ENCODE peak calls at places on chromosomes 12 and 14, in ten cellular contexts. One of them, this sample, is unnamed.
A peak's percentile ranks its signal among the peaks of the same experiment; 100 is the strongest.

GRCh38 chr14:77023001-77023996 is 5.2 kb downstream of the IRF2BPL start:
- DNase-seq in non-pigmented ciliary epithelial cell: no peak
- DNase-seq in NCI-H1436: peak; percentile 30
- DNase-seq in activated T-helper 1 cell treated with anti-CD3 and anti-CD28 coated beads, Interleukin-2, amount 50 U/mL, for 16 hours: no peak
- DNase-seq in GM06990: no peak
- DNase-seq in LHCN-M2: no peak
- DNase-seq in kidney glomerular epithelial cell: no peak
- DNase-seq in iPS DF 19.7: no peak
- DNase-seq in ELF-1: peak; percentile 77
- DNase-seq in stimulated activated CD4-positive, alpha-beta T cell treated with anti-CD3 and anti-CD28 coated beads, Interleukin-15, amount 100 ng/mL, for 24 hours: peak; percentile 78
- DNase-seq in this sample: peak; percentile 63

GRCh38 chr12:5432011-5432400 is at the start of gene NTF3:
- DNase-seq in non-pigmented ciliary epithelial cell: no peak
- DNase-seq in NCI-H1436: no peak
- DNase-seq in activated T-helper 1 cell treated with anti-CD3 and anti-CD28 coated beads, Interleukin-2, amount 50 U/mL, for 16 hours: no peak
- DNase-seq in GM06990: no peak
- DNase-seq in LHCN-M2: peak; percentile 37
- DNase-seq in kidney glomerular epithelial cell: no peak
- DNase-seq in iPS DF 19.7: no peak
- DNase-seq in ELF-1: peak; percentile 64
- DNase-seq in stimulated activated CD4-positive, alpha-beta T cell treated with anti-CD3 and anti-CD28 coated beads, Interleukin-15, amount 100 ng/mL, for 24 hours: peak; percentile 5
- DNase-seq in this sample: no peak

GRCh38 chr14:57254884-57255283 is 13.8 kb downstream of the EXOC5 start:
- DNase-seq in non-pigmented ciliary epithelial cell: no peak
- DNase-seq in NCI-H1436: no peak
- DNase-seq in activated T-helper 1 cell treated with anti-CD3 and anti-CD28 coated beads, Interleukin-2, amount 50 U/mL, for 16 hours: no peak
- DNase-seq in GM06990: no peak
- DNase-seq in LHCN-M2: no peak
- DNase-seq in kidney glomerular epithelial cell: no peak
- DNase-seq in iPS DF 19.7: no peak
- DNase-seq in ELF-1: no peak
- DNase-seq in stimulated activated CD4-positive, alpha-beta T cell treated with anti-CD3 and anti-CD28 coated beads, Interleukin-15, amount 100 ng/mL, for 24 hours: no peak
- DNase-seq in this sample: no peak

GRCh38 chr14:59254146-59254910 is 65.9 kb downstream of the DAAM1 start:
- DNase-seq in non-pigmented ciliary epithelial cell: peak; percentile 70
- DNase-seq in NCI-H1436: no peak
- DNase-seq in activated T-helper 1 cell treated with anti-CD3 and anti-CD28 coated beads, Interleukin-2, amount 50 U/mL, for 16 hours: no peak
- DNase-seq in GM06990: no peak
- DNase-seq in LHCN-M2: peak; percentile 91
- DNase-seq in kidney glomerular epithelial cell: no peak
- DNase-seq in iPS DF 19.7: no peak
- DNase-seq in ELF-1: no peak
- DNase-seq in stimulated activated CD4-positive, alpha-beta T cell treated with anti-CD3 and anti-CD28 coated beads, Interleukin-15, amount 100 ng/mL, for 24 hours: no peak
- DNase-seq in this sample: peak; percentile 62

GRCh38 chr12:131963381-131963780 is 13.6 kb downstream of the EP400 start:
- DNase-seq in non-pigmented ciliary epithelial cell: no peak
- DNase-seq in NCI-H1436: no peak
- DNase-seq in activated T-helper 1 cell treated with anti-CD3 and anti-CD28 coated beads, Interleukin-2, amount 50 U/mL, for 16 hours: no peak
- DNase-seq in GM06990: no peak
- DNase-seq in LHCN-M2: no peak
- DNase-seq in kidney glomerular epithelial cell: no peak
- DNase-seq in iPS DF 19.7: no peak
- DNase-seq in ELF-1: no peak
- DNase-seq in stimulated activated CD4-positive, alpha-beta T cell treated with anti-CD3 and anti-CD28 coated beads, Interleukin-15, amount 100 ng/mL, for 24 hours: no peak
- DNase-seq in this sample: no peak

GRCh38 chr12:115325858-115326257 is 641.9 kb upstream of the TBX3 start:
- DNase-seq in non-pigmented ciliary epithelial cell: no peak
- DNase-seq in NCI-H1436: no peak
- DNase-seq in activated T-helper 1 cell treated with anti-CD3 and anti-CD28 coated beads, Interleukin-2, amount 50 U/mL, for 16 hours: no peak
- DNase-seq in GM06990: no peak
- DNase-seq in LHCN-M2: no peak
- DNase-seq in kidney glomerular epithelial cell: no peak
- DNase-seq in iPS DF 19.7: no peak
- DNase-seq in ELF-1: no peak
- DNase-seq in stimulated activated CD4-positive, alpha-beta T cell treated with anti-CD3 and anti-CD28 coated beads, Interleukin-15, amount 100 ng/mL, for 24 hours: no peak
- DNase-seq in this sample: no peak

GRCh38 chr12:71268598-71268997 is 110.8 kb upstream of the TSPAN8 start:
- DNase-seq in non-pigmented ciliary epithelial cell: no peak
- DNase-seq in NCI-H1436: no peak
- DNase-seq in activated T-helper 1 cell treated with anti-CD3 and anti-CD28 coated beads, Interleukin-2, amount 50 U/mL, for 16 hours: no peak
- DNase-seq in GM06990: no peak
- DNase-seq in LHCN-M2: no peak
- DNase-seq in kidney glomerular epithelial cell: no peak
- DNase-seq in iPS DF 19.7: no peak
- DNase-seq in ELF-1: no peak
- DNase-seq in stimulated activated CD4-positive, alpha-beta T cell treated with anti-CD3 and anti-CD28 coated beads, Interleukin-15, amount 100 ng/mL, for 24 hours: no peak
- DNase-seq in this sample: no peak

GRCh38 chr12:22321018-22321605 is 13.4 kb downstream of the ST8SIA1 start:
- DNase-seq in non-pigmented ciliary epithelial cell: no peak
- DNase-seq in NCI-H1436: no peak
- DNase-seq in activated T-helper 1 cell treated with anti-CD3 and anti-CD28 coated beads, Interleukin-2, amount 50 U/mL, for 16 hours: no peak
- DNase-seq in GM06990: no peak
- DNase-seq in LHCN-M2: no peak
- DNase-seq in kidney glomerular epithelial cell: no peak
- DNase-seq in iPS DF 19.7: no peak
- DNase-seq in ELF-1: peak; percentile 27
- DNase-seq in stimulated activated CD4-positive, alpha-beta T cell treated with anti-CD3 and anti-CD28 coated beads, Interleukin-15, amount 100 ng/mL, for 24 hours: no peak
- DNase-seq in this sample: no peak

GRCh38 chr14:53613404-53614253 is 343.0 kb downstream of the BMP4 start:
- DNase-seq in non-pigmented ciliary epithelial cell: peak; percentile 53
- DNase-seq in NCI-H1436: no peak
- DNase-seq in activated T-helper 1 cell treated with anti-CD3 and anti-CD28 coated beads, Interleukin-2, amount 50 U/mL, for 16 hours: no peak
- DNase-seq in GM06990: peak; percentile 91
- DNase-seq in LHCN-M2: peak; percentile 90
- DNase-seq in kidney glomerular epithelial cell: peak; percentile 90
- DNase-seq in iPS DF 19.7: no peak
- DNase-seq in ELF-1: peak; percentile 23
- DNase-seq in stimulated activated CD4-positive, alpha-beta T cell treated with anti-CD3 and anti-CD28 coated beads, Interleukin-15, amount 100 ng/mL, for 24 hours: no peak
- DNase-seq in this sample: peak; percentile 13

GRCh38 chr14:29016050-29016900 is 249.7 kb downstream of the FOXG1 start:
- DNase-seq in non-pigmented ciliary epithelial cell: no peak
- DNase-seq in NCI-H1436: peak; percentile 53
- DNase-seq in activated T-helper 1 cell treated with anti-CD3 and anti-CD28 coated beads, Interleukin-2, amount 50 U/mL, for 16 hours: no peak
- DNase-seq in GM06990: peak; percentile 16
- DNase-seq in LHCN-M2: peak; percentile 34
- DNase-seq in kidney glomerular epithelial cell: peak; percentile 7
- DNase-seq in iPS DF 19.7: peak; percentile 42
- DNase-seq in ELF-1: peak; percentile 79
- DNase-seq in stimulated activated CD4-positive, alpha-beta T cell treated with anti-CD3 and anti-CD28 coated beads, Interleukin-15, amount 100 ng/mL, for 24 hours: peak; percentile 8
- DNase-seq in this sample: no peak

GRCh38 chr14:52987514-52987913 is 36.7 kb upstream of the FERMT2 start:
- DNase-seq in non-pigmented ciliary epithelial cell: no peak
- DNase-seq in NCI-H1436: no peak
- DNase-seq in activated T-helper 1 cell treated with anti-CD3 and anti-CD28 coated beads, Interleukin-2, amount 50 U/mL, for 16 hours: no peak
- DNase-seq in GM06990: no peak
- DNase-seq in LHCN-M2: no peak
- DNase-seq in kidney glomerular epithelial cell: no peak
- DNase-seq in iPS DF 19.7: no peak
- DNase-seq in ELF-1: no peak
- DNase-seq in stimulated activated CD4-positive, alpha-beta T cell treated with anti-CD3 and anti-CD28 coated beads, Interleukin-15, amount 100 ng/mL, for 24 hours: no peak
- DNase-seq in this sample: no peak

GRCh38 chr12:130070017-130070653 is 92.1 kb upstream of the FZD10 start:
- DNase-seq in non-pigmented ciliary epithelial cell: no peak
- DNase-seq in NCI-H1436: no peak
- DNase-seq in activated T-helper 1 cell treated with anti-CD3 and anti-CD28 coated beads, Interleukin-2, amount 50 U/mL, for 16 hours: no peak
- DNase-seq in GM06990: no peak
- DNase-seq in LHCN-M2: no peak
- DNase-seq in kidney glomerular epithelial cell: no peak
- DNase-seq in iPS DF 19.7: no peak
- DNase-seq in ELF-1: no peak
- DNase-seq in stimulated activated CD4-positive, alpha-beta T cell treated with anti-CD3 and anti-CD28 coated beads, Interleukin-15, amount 100 ng/mL, for 24 hours: no peak
- DNase-seq in this sample: no peak

GRCh38 chr12:106032141-106032925 is 106.4 kb downstream of the NUAK1 start:
- DNase-seq in non-pigmented ciliary epithelial cell: no peak
- DNase-seq in NCI-H1436: no peak
- DNase-seq in activated T-helper 1 cell treated with anti-CD3 and anti-CD28 coated beads, Interleukin-2, amount 50 U/mL, for 16 hours: no peak
- DNase-seq in GM06990: no peak
- DNase-seq in LHCN-M2: no peak
- DNase-seq in kidney glomerular epithelial cell: no peak
- DNase-seq in iPS DF 19.7: no peak
- DNase-seq in ELF-1: peak; percentile 26
- DNase-seq in stimulated activated CD4-positive, alpha-beta T cell treated with anti-CD3 and anti-CD28 coated beads, Interleukin-15, amount 100 ng/mL, for 24 hours: no peak
- DNase-seq in this sample: no peak

GRCh38 chr12:6867407-6868210 is at the start of gene TPI1:
- DNase-seq in non-pigmented ciliary epithelial cell: no peak
- DNase-seq in NCI-H1436: peak; percentile 81
- DNase-seq in activated T-helper 1 cell treated with anti-CD3 and anti-CD28 coated beads, Interleukin-2, amount 50 U/mL, for 16 hours: peak; percentile 55
- DNase-seq in GM06990: peak; percentile 86
- DNase-seq in LHCN-M2: peak; percentile 77
- DNase-seq in kidney glomerular epithelial cell: peak; percentile 48
- DNase-seq in iPS DF 19.7: no peak
- DNase-seq in ELF-1: peak; percentile 82
- DNase-seq in stimulated activated CD4-positive, alpha-beta T cell treated with anti-CD3 and anti-CD28 coated beads, Interleukin-15, amount 100 ng/mL, for 24 hours: peak; percentile 86
- DNase-seq in this sample: peak; percentile 90

GRCh38 chr12:53806689-53807088 is 54.9 kb upstream of the CISTR start:
- DNase-seq in non-pigmented ciliary epithelial cell: peak; percentile 35
- DNase-seq in NCI-H1436: no peak
- DNase-seq in activated T-helper 1 cell treated with anti-CD3 and anti-CD28 coated beads, Interleukin-2, amount 50 U/mL, for 16 hours: no peak
- DNase-seq in GM06990: no peak
- DNase-seq in LHCN-M2: peak; percentile 83
- DNase-seq in kidney glomerular epithelial cell: no peak
- DNase-seq in iPS DF 19.7: no peak
- DNase-seq in ELF-1: no peak
- DNase-seq in stimulated activated CD4-positive, alpha-beta T cell treated with anti-CD3 and anti-CD28 coated beads, Interleukin-15, amount 100 ng/mL, for 24 hours: no peak
- DNase-seq in this sample: no peak

GRCh38 chr14:68846466-68846865 is 53.6 kb upstream of the ZFP36L1 start:
- DNase-seq in non-pigmented ciliary epithelial cell: no peak
- DNase-seq in NCI-H1436: no peak
- DNase-seq in activated T-helper 1 cell treated with anti-CD3 and anti-CD28 coated beads, Interleukin-2, amount 50 U/mL, for 16 hours: no peak
- DNase-seq in GM06990: no peak
- DNase-seq in LHCN-M2: no peak
- DNase-seq in kidney glomerular epithelial cell: peak; percentile 69
- DNase-seq in iPS DF 19.7: no peak
- DNase-seq in ELF-1: no peak
- DNase-seq in stimulated activated CD4-positive, alpha-beta T cell treated with anti-CD3 and anti-CD28 coated beads, Interleukin-15, amount 100 ng/mL, for 24 hours: no peak
- DNase-seq in this sample: no peak

GRCh38 chr12:76450690-76451089 is 102.5 kb upstream of the BBS10 start:
- DNase-seq in non-pigmented ciliary epithelial cell: peak; percentile 74
- DNase-seq in NCI-H1436: no peak
- DNase-seq in activated T-helper 1 cell treated with anti-CD3 and anti-CD28 coated beads, Interleukin-2, amount 50 U/mL, for 16 hours: no peak
- DNase-seq in GM06990: no peak
- DNase-seq in LHCN-M2: peak; percentile 68
- DNase-seq in kidney glomerular epithelial cell: no peak
- DNase-seq in iPS DF 19.7: no peak
- DNase-seq in ELF-1: peak; percentile 6
- DNase-seq in stimulated activated CD4-positive, alpha-beta T cell treated with anti-CD3 and anti-CD28 coated beads, Interleukin-15, amount 100 ng/mL, for 24 hours: no peak
- DNase-seq in this sample: no peak

GRCh38 chr12:71865166-71865713 is 25.7 kb downstream of the TBC1D15 start:
- DNase-seq in non-pigmented ciliary epithelial cell: peak; percentile 65
- DNase-seq in NCI-H1436: no peak
- DNase-seq in activated T-helper 1 cell treated with anti-CD3 and anti-CD28 coated beads, Interleukin-2, amount 50 U/mL, for 16 hours: no peak
- DNase-seq in GM06990: no peak
- DNase-seq in LHCN-M2: peak; percentile 98
- DNase-seq in kidney glomerular epithelial cell: peak; percentile 40
- DNase-seq in iPS DF 19.7: no peak
- DNase-seq in ELF-1: no peak
- DNase-seq in stimulated activated CD4-positive, alpha-beta T cell treated with anti-CD3 and anti-CD28 coated beads, Interleukin-15, amount 100 ng/mL, for 24 hours: no peak
- DNase-seq in this sample: no peak

GRCh38 chr12:89351489-89352241 is 636 bp downstream of the DUSP6 start:
- DNase-seq in non-pigmented ciliary epithelial cell: no peak
- DNase-seq in NCI-H1436: no peak
- DNase-seq in activated T-helper 1 cell treated with anti-CD3 and anti-CD28 coated beads, Interleukin-2, amount 50 U/mL, for 16 hours: peak; percentile 7
- DNase-seq in GM06990: peak; percentile 59
- DNase-seq in LHCN-M2: peak; percentile 37
- DNase-seq in kidney glomerular epithelial cell: no peak
- DNase-seq in iPS DF 19.7: no peak
- DNase-seq in ELF-1: peak; percentile 64
- DNase-seq in stimulated activated CD4-positive, alpha-beta T cell treated with anti-CD3 and anti-CD28 coated beads, Interleukin-15, amount 100 ng/mL, for 24 hours: peak; percentile 53
- DNase-seq in this sample: peak; percentile 47

GRCh38 chr14:35380794-35381193 is 23.8 kb downstream of the NFKBIA start:
- DNase-seq in non-pigmented ciliary epithelial cell: no peak
- DNase-seq in NCI-H1436: no peak
- DNase-seq in activated T-helper 1 cell treated with anti-CD3 and anti-CD28 coated beads, Interleukin-2, amount 50 U/mL, for 16 hours: no peak
- DNase-seq in GM06990: no peak
- DNase-seq in LHCN-M2: no peak
- DNase-seq in kidney glomerular epithelial cell: no peak
- DNase-seq in iPS DF 19.7: no peak
- DNase-seq in ELF-1: no peak
- DNase-seq in stimulated activated CD4-positive, alpha-beta T cell treated with anti-CD3 and anti-CD28 coated beads, Interleukin-15, amount 100 ng/mL, for 24 hours: no peak
- DNase-seq in this sample: peak; percentile 78

GRCh38 chr14:83208346-83208745 is 1674.7 kb upstream of the SEL1L start:
- DNase-seq in non-pigmented ciliary epithelial cell: no peak
- DNase-seq in NCI-H1436: no peak
- DNase-seq in activated T-helper 1 cell treated with anti-CD3 and anti-CD28 coated beads, Interleukin-2, amount 50 U/mL, for 16 hours: no peak
- DNase-seq in GM06990: no peak
- DNase-seq in LHCN-M2: peak; percentile 18
- DNase-seq in kidney glomerular epithelial cell: no peak
- DNase-seq in iPS DF 19.7: no peak
- DNase-seq in ELF-1: no peak
- DNase-seq in stimulated activated CD4-positive, alpha-beta T cell treated with anti-CD3 and anti-CD28 coated beads, Interleukin-15, amount 100 ng/mL, for 24 hours: no peak
- DNase-seq in this sample: no peak

GRCh38 chr14:86646688-86647687 is 1117.0 kb downstream of the FLRT2 start:
- DNase-seq in non-pigmented ciliary epithelial cell: peak; percentile 9
- DNase-seq in NCI-H1436: no peak
- DNase-seq in activated T-helper 1 cell treated with anti-CD3 and anti-CD28 coated beads, Interleukin-2, amount 50 U/mL, for 16 hours: no peak
- DNase-seq in GM06990: no peak
- DNase-seq in LHCN-M2: peak; percentile 69
- DNase-seq in kidney glomerular epithelial cell: no peak
- DNase-seq in iPS DF 19.7: no peak
- DNase-seq in ELF-1: peak; percentile 10
- DNase-seq in stimulated activated CD4-positive, alpha-beta T cell treated with anti-CD3 and anti-CD28 coated beads, Interleukin-15, amount 100 ng/mL, for 24 hours: no peak
- DNase-seq in this sample: no peak

GRCh38 chr12:99131761-99132199 is 486.7 kb downstream of the APAF1 start:
- DNase-seq in non-pigmented ciliary epithelial cell: peak; percentile 13
- DNase-seq in NCI-H1436: no peak
- DNase-seq in activated T-helper 1 cell treated with anti-CD3 and anti-CD28 coated beads, Interleukin-2, amount 50 U/mL, for 16 hours: no peak
- DNase-seq in GM06990: peak; percentile 36
- DNase-seq in LHCN-M2: peak; percentile 41
- DNase-seq in kidney glomerular epithelial cell: no peak
- DNase-seq in iPS DF 19.7: peak; percentile 52
- DNase-seq in ELF-1: peak; percentile 77
- DNase-seq in stimulated activated CD4-positive, alpha-beta T cell treated with anti-CD3 and anti-CD28 coated beads, Interleukin-15, amount 100 ng/mL, for 24 hours: no peak
- DNase-seq in this sample: no peak

GRCh38 chr12:30795660-30796507 is 41.1 kb upstream of the CAPRIN2 start:
- DNase-seq in non-pigmented ciliary epithelial cell: peak; percentile 62
- DNase-seq in NCI-H1436: peak; percentile 5
- DNase-seq in activated T-helper 1 cell treated with anti-CD3 and anti-CD28 coated beads, Interleukin-2, amount 50 U/mL, for 16 hours: no peak
- DNase-seq in GM06990: peak; percentile 49
- DNase-seq in LHCN-M2: peak; percentile 83
- DNase-seq in kidney glomerular epithelial cell: peak; percentile 56
- DNase-seq in iPS DF 19.7: no peak
- DNase-seq in ELF-1: peak; percentile 82
- DNase-seq in stimulated activated CD4-positive, alpha-beta T cell treated with anti-CD3 and anti-CD28 coated beads, Interleukin-15, amount 100 ng/mL, for 24 hours: peak; percentile 81
- DNase-seq in this sample: peak; percentile 31

GRCh38 chr12:18261273-18261672 is at the start of gene PIK3C2G:
- DNase-seq in non-pigmented ciliary epithelial cell: no peak
- DNase-seq in NCI-H1436: no peak
- DNase-seq in activated T-helper 1 cell treated with anti-CD3 and anti-CD28 coated beads, Interleukin-2, amount 50 U/mL, for 16 hours: no peak
- DNase-seq in GM06990: no peak
- DNase-seq in LHCN-M2: no peak
- DNase-seq in kidney glomerular epithelial cell: no peak
- DNase-seq in iPS DF 19.7: no peak
- DNase-seq in ELF-1: peak; percentile 6
- DNase-seq in stimulated activated CD4-positive, alpha-beta T cell treated with anti-CD3 and anti-CD28 coated beads, Interleukin-15, amount 100 ng/mL, for 24 hours: no peak
- DNase-seq in this sample: no peak

GRCh38 chr12:92403210-92404175 is 257.8 kb upstream of the BTG1 start:
- DNase-seq in non-pigmented ciliary epithelial cell: peak; percentile 26
- DNase-seq in NCI-H1436: no peak
- DNase-seq in activated T-helper 1 cell treated with anti-CD3 and anti-CD28 coated beads, Interleukin-2, amount 50 U/mL, for 16 hours: no peak
- DNase-seq in GM06990: peak; percentile 88
- DNase-seq in LHCN-M2: peak; percentile 88
- DNase-seq in kidney glomerular epithelial cell: no peak
- DNase-seq in iPS DF 19.7: no peak
- DNase-seq in ELF-1: no peak
- DNase-seq in stimulated activated CD4-positive, alpha-beta T cell treated with anti-CD3 and anti-CD28 coated beads, Interleukin-15, amount 100 ng/mL, for 24 hours: peak; percentile 63
- DNase-seq in this sample: peak; percentile 36

GRCh38 chr12:90628213-90628612 is 326.8 kb downstream of the CCER1 start:
- DNase-seq in non-pigmented ciliary epithelial cell: no peak
- DNase-seq in NCI-H1436: no peak
- DNase-seq in activated T-helper 1 cell treated with anti-CD3 and anti-CD28 coated beads, Interleukin-2, amount 50 U/mL, for 16 hours: no peak
- DNase-seq in GM06990: no peak
- DNase-seq in LHCN-M2: no peak
- DNase-seq in kidney glomerular epithelial cell: no peak
- DNase-seq in iPS DF 19.7: no peak
- DNase-seq in ELF-1: no peak
- DNase-seq in stimulated activated CD4-positive, alpha-beta T cell treated with anti-CD3 and anti-CD28 coated beads, Interleukin-15, amount 100 ng/mL, for 24 hours: no peak
- DNase-seq in this sample: no peak

GRCh38 chr12:28550757-28551381 is 360.6 kb downstream of the CCDC91 start:
- DNase-seq in non-pigmented ciliary epithelial cell: no peak
- DNase-seq in NCI-H1436: no peak
- DNase-seq in activated T-helper 1 cell treated with anti-CD3 and anti-CD28 coated beads, Interleukin-2, amount 50 U/mL, for 16 hours: no peak
- DNase-seq in GM06990: no peak
- DNase-seq in LHCN-M2: peak; percentile 80
- DNase-seq in kidney glomerular epithelial cell: peak; percentile 91
- DNase-seq in iPS DF 19.7: no peak
- DNase-seq in ELF-1: no peak
- DNase-seq in stimulated activated CD4-positive, alpha-beta T cell treated with anti-CD3 and anti-CD28 coated beads, Interleukin-15, amount 100 ng/mL, for 24 hours: no peak
- DNase-seq in this sample: no peak